ENCODE peak calls at places on chromosomes 11 and 22, in ten cellular contexts. One of them, this sample, is unnamed.
A peak's percentile ranks its signal among the peaks of the same experiment; 100 is the strongest.

GRCh38 chr11:83676061-83676460 is 389.9 kb upstream of the CCDC90B start:
- DNase-seq in mucosa of descending colon: no peak
- DNase-seq in mesothelial cell of epicardium: no peak
- DNase-seq in activated CD8-positive, alpha-beta T cell treated with anti-CD3 and anti-CD28 coated beads for 36 hours: no peak
- DNase-seq in GM12865: no peak
- DNase-seq in lung: no peak
- DNase-seq in CD4-positive, alpha-beta T cell: no peak
- DNase-seq in AG04450: no peak
- DNase-seq in dorsolateral prefrontal cortex: no peak
- DNase-seq in GM23338: no peak
- DNase-seq in this sample: no peak

GRCh38 chr11:31922450-31922849 is 111.3 kb upstream of the PAX6 start:
- DNase-seq in mucosa of descending colon: no peak
- DNase-seq in mesothelial cell of epicardium: no peak
- DNase-seq in activated CD8-positive, alpha-beta T cell treated with anti-CD3 and anti-CD28 coated beads for 36 hours: no peak
- DNase-seq in GM12865: peak; percentile 20
- DNase-seq in lung: no peak
- DNase-seq in CD4-positive, alpha-beta T cell: no peak
- DNase-seq in AG04450: no peak
- DNase-seq in dorsolateral prefrontal cortex: no peak
- DNase-seq in GM23338: no peak
- DNase-seq in this sample: no peak

GRCh38 chr11:93444671-93445073 is 98.5 kb downstream of the SMCO4 start:
- DNase-seq in mucosa of descending colon: peak; percentile 52
- DNase-seq in mesothelial cell of epicardium: no peak
- DNase-seq in activated CD8-positive, alpha-beta T cell treated with anti-CD3 and anti-CD28 coated beads for 36 hours: peak; percentile 70
- DNase-seq in GM12865: no peak
- DNase-seq in lung: no peak
- DNase-seq in CD4-positive, alpha-beta T cell: no peak
- DNase-seq in AG04450: no peak
- DNase-seq in dorsolateral prefrontal cortex: no peak
- DNase-seq in GM23338: peak; percentile 88
- DNase-seq in this sample: peak; percentile 40

GRCh38 chr22:37604875-37605274 is 3.8 kb upstream of the GGA1 start:
- DNase-seq in mucosa of descending colon: no peak
- DNase-seq in mesothelial cell of epicardium: no peak
- DNase-seq in activated CD8-positive, alpha-beta T cell treated with anti-CD3 and anti-CD28 coated beads for 36 hours: peak; percentile 73
- DNase-seq in GM12865: peak; percentile 37
- DNase-seq in lung: no peak
- DNase-seq in CD4-positive, alpha-beta T cell: peak; percentile 48
- DNase-seq in AG04450: no peak
- DNase-seq in dorsolateral prefrontal cortex: no peak
- DNase-seq in GM23338: no peak
- DNase-seq in this sample: peak; percentile 28

GRCh38 chr22:26903030-26903856 is 245.9 kb downstream of the MIAT start:
- DNase-seq in mucosa of descending colon: no peak
- DNase-seq in mesothelial cell of epicardium: no peak
- DNase-seq in activated CD8-positive, alpha-beta T cell treated with anti-CD3 and anti-CD28 coated beads for 36 hours: peak; percentile 52
- DNase-seq in GM12865: no peak
- DNase-seq in lung: no peak
- DNase-seq in CD4-positive, alpha-beta T cell: no peak
- DNase-seq in AG04450: no peak
- DNase-seq in dorsolateral prefrontal cortex: no peak
- DNase-seq in GM23338: peak; percentile 59
- DNase-seq in this sample: no peak

GRCh38 chr22:39317756-39318506 is 1.5 kb downstream of the RPL3 start:
- DNase-seq in mucosa of descending colon: no peak
- DNase-seq in mesothelial cell of epicardium: no peak
- DNase-seq in activated CD8-positive, alpha-beta T cell treated with anti-CD3 and anti-CD28 coated beads for 36 hours: no peak
- DNase-seq in GM12865: no peak
- DNase-seq in lung: no peak
- DNase-seq in CD4-positive, alpha-beta T cell: no peak
- DNase-seq in AG04450: no peak
- DNase-seq in dorsolateral prefrontal cortex: no peak
- DNase-seq in GM23338: no peak
- DNase-seq in this sample: no peak

GRCh38 chr11:61955031-61955415 is 4.9 kb downstream of the BEST1 start:
- DNase-seq in mucosa of descending colon: peak; percentile 76
- DNase-seq in mesothelial cell of epicardium: no peak
- DNase-seq in activated CD8-positive, alpha-beta T cell treated with anti-CD3 and anti-CD28 coated beads for 36 hours: no peak
- DNase-seq in GM12865: no peak
- DNase-seq in lung: peak; percentile 73
- DNase-seq in CD4-positive, alpha-beta T cell: no peak
- DNase-seq in AG04450: no peak
- DNase-seq in dorsolateral prefrontal cortex: no peak
- DNase-seq in GM23338: peak; percentile 79
- DNase-seq in this sample: peak; percentile 48

GRCh38 chr11:65019824-65020223 is 5.9 kb downstream of the ARL2 start:
- DNase-seq in mucosa of descending colon: no peak
- DNase-seq in mesothelial cell of epicardium: no peak
- DNase-seq in activated CD8-positive, alpha-beta T cell treated with anti-CD3 and anti-CD28 coated beads for 36 hours: no peak
- DNase-seq in GM12865: no peak
- DNase-seq in lung: no peak
- DNase-seq in CD4-positive, alpha-beta T cell: no peak
- DNase-seq in AG04450: no peak
- DNase-seq in dorsolateral prefrontal cortex: no peak
- DNase-seq in GM23338: no peak
- DNase-seq in this sample: no peak

GRCh38 chr11:91932151-91932821 is 292.3 kb upstream of the FAT3 start:
- DNase-seq in mucosa of descending colon: no peak
- DNase-seq in mesothelial cell of epicardium: no peak
- DNase-seq in activated CD8-positive, alpha-beta T cell treated with anti-CD3 and anti-CD28 coated beads for 36 hours: no peak
- DNase-seq in GM12865: no peak
- DNase-seq in lung: no peak
- DNase-seq in CD4-positive, alpha-beta T cell: no peak
- DNase-seq in AG04450: no peak
- DNase-seq in dorsolateral prefrontal cortex: no peak
- DNase-seq in GM23338: peak; percentile 3
- DNase-seq in this sample: no peak

GRCh38 chr11:97973352-97973857 is 1047.3 kb upstream of the CNTN5 start:
- DNase-seq in mucosa of descending colon: no peak
- DNase-seq in mesothelial cell of epicardium: no peak
- DNase-seq in activated CD8-positive, alpha-beta T cell treated with anti-CD3 and anti-CD28 coated beads for 36 hours: no peak
- DNase-seq in GM12865: no peak
- DNase-seq in lung: no peak
- DNase-seq in CD4-positive, alpha-beta T cell: no peak
- DNase-seq in AG04450: no peak
- DNase-seq in dorsolateral prefrontal cortex: no peak
- DNase-seq in GM23338: peak; percentile 11
- DNase-seq in this sample: no peak

GRCh38 chr22:19430890-19431541 is 517 bp downstream of the HIRA start:
- DNase-seq in mucosa of descending colon: peak; percentile 85
- DNase-seq in mesothelial cell of epicardium: no peak
- DNase-seq in activated CD8-positive, alpha-beta T cell treated with anti-CD3 and anti-CD28 coated beads for 36 hours: peak; percentile 36
- DNase-seq in GM12865: peak; percentile 47
- DNase-seq in lung: peak; percentile 37
- DNase-seq in CD4-positive, alpha-beta T cell: no peak
- DNase-seq in AG04450: no peak
- DNase-seq in dorsolateral prefrontal cortex: no peak
- DNase-seq in GM23338: peak; percentile 66
- DNase-seq in this sample: peak; percentile 79

GRCh38 chr22:27212617-27213177 is 555.3 kb downstream of the MIAT start:
- DNase-seq in mucosa of descending colon: no peak
- DNase-seq in mesothelial cell of epicardium: no peak
- DNase-seq in activated CD8-positive, alpha-beta T cell treated with anti-CD3 and anti-CD28 coated beads for 36 hours: peak; percentile 10
- DNase-seq in GM12865: no peak
- DNase-seq in lung: peak; percentile 51
- DNase-seq in CD4-positive, alpha-beta T cell: no peak
- DNase-seq in AG04450: peak; percentile 98
- DNase-seq in dorsolateral prefrontal cortex: no peak
- DNase-seq in GM23338: no peak
- DNase-seq in this sample: peak; percentile 75

GRCh38 chr22:40128989-40129388 is 48.7 kb upstream of the TNRC6B start:
- DNase-seq in mucosa of descending colon: no peak
- DNase-seq in mesothelial cell of epicardium: no peak
- DNase-seq in activated CD8-positive, alpha-beta T cell treated with anti-CD3 and anti-CD28 coated beads for 36 hours: peak; percentile 75
- DNase-seq in GM12865: peak; percentile 60
- DNase-seq in lung: no peak
- DNase-seq in CD4-positive, alpha-beta T cell: no peak
- DNase-seq in AG04450: no peak
- DNase-seq in dorsolateral prefrontal cortex: no peak
- DNase-seq in GM23338: no peak
- DNase-seq in this sample: no peak

GRCh38 chr11:131228378-131228777 is 142.0 kb upstream of the NTM start:
- DNase-seq in mucosa of descending colon: no peak
- DNase-seq in mesothelial cell of epicardium: no peak
- DNase-seq in activated CD8-positive, alpha-beta T cell treated with anti-CD3 and anti-CD28 coated beads for 36 hours: no peak
- DNase-seq in GM12865: peak; percentile 17
- DNase-seq in lung: no peak
- DNase-seq in CD4-positive, alpha-beta T cell: no peak
- DNase-seq in AG04450: no peak
- DNase-seq in dorsolateral prefrontal cortex: no peak
- DNase-seq in GM23338: no peak
- DNase-seq in this sample: no peak

GRCh38 chr11:95507794-95508193 is 276.8 kb upstream of the SESN3 start:
- DNase-seq in mucosa of descending colon: no peak
- DNase-seq in mesothelial cell of epicardium: no peak
- DNase-seq in activated CD8-positive, alpha-beta T cell treated with anti-CD3 and anti-CD28 coated beads for 36 hours: peak; percentile 14
- DNase-seq in GM12865: no peak
- DNase-seq in lung: no peak
- DNase-seq in CD4-positive, alpha-beta T cell: no peak
- DNase-seq in AG04450: no peak
- DNase-seq in dorsolateral prefrontal cortex: no peak
- DNase-seq in GM23338: peak; percentile 21
- DNase-seq in this sample: no peak
- TF ChIP-seq CTCF in mucosa of descending colon: no peak
- TF ChIP-seq CTCF in mesothelial cell of epicardium: no peak
- TF ChIP-seq CTCF in activated CD8-positive, alpha-beta T cell treated with anti-CD3 and anti-CD28 coated beads for 36 hours: no peak
- TF ChIP-seq CTCF in GM12865: no peak
- TF ChIP-seq CTCF in lung: no peak
- TF ChIP-seq CTCF in CD4-positive, alpha-beta T cell: no peak
- TF ChIP-seq CTCF in AG04450: no peak
- TF ChIP-seq CTCF in dorsolateral prefrontal cortex: no peak
- TF ChIP-seq CTCF in GM23338: peak; percentile 38
- TF ChIP-seq CTCF in this sample: no peak

GRCh38 chr11:34940026-34940677 is 23.7 kb downstream of the PDHX start:
- DNase-seq in mucosa of descending colon: no peak
- DNase-seq in mesothelial cell of epicardium: no peak
- DNase-seq in activated CD8-positive, alpha-beta T cell treated with anti-CD3 and anti-CD28 coated beads for 36 hours: no peak
- DNase-seq in GM12865: peak; percentile 24
- DNase-seq in lung: no peak
- DNase-seq in CD4-positive, alpha-beta T cell: no peak
- DNase-seq in AG04450: no peak
- DNase-seq in dorsolateral prefrontal cortex: no peak
- DNase-seq in GM23338: no peak
- DNase-seq in this sample: no peak
- TF ChIP-seq CTCF in mucosa of descending colon: no peak
- TF ChIP-seq CTCF in mesothelial cell of epicardium: no peak
- TF ChIP-seq CTCF in activated CD8-positive, alpha-beta T cell treated with anti-CD3 and anti-CD28 coated beads for 36 hours: no peak
- TF ChIP-seq CTCF in GM12865: no peak
- TF ChIP-seq CTCF in lung: no peak
- TF ChIP-seq CTCF in CD4-positive, alpha-beta T cell: no peak
- TF ChIP-seq CTCF in AG04450: peak; percentile 17
- TF ChIP-seq CTCF in dorsolateral prefrontal cortex: peak; percentile 20
- TF ChIP-seq CTCF in GM23338: no peak
- TF ChIP-seq CTCF in this sample: no peak

DNA sequence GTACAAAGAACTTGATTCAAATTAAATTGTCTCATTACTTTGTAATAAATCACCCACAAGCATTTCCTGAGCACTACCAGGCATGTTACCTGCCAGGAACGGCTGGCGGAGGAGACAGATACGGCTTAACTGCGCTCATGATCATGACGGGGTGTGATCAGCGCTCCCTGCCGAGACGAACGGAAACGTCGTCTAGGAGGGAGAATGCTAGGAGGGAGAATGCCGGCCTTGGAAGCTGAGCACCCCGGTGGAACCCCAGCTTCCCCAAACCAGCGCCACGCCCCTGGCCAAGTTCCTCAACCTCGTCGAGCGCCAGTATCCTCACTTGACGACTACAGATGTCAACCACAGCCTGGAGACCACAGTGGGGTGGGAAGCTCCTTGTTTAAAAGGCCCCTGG is 272.8 kb downstream of the CTTN start:
- DNase-seq in mucosa of descending colon: no peak
- DNase-seq in mesothelial cell of epicardium: no peak
- DNase-seq in activated CD8-positive, alpha-beta T cell treated with anti-CD3 and anti-CD28 coated beads for 36 hours: no peak
- DNase-seq in GM12865: no peak
- DNase-seq in lung: no peak
- DNase-seq in CD4-positive, alpha-beta T cell: no peak
- DNase-seq in AG04450: no peak
- DNase-seq in dorsolateral prefrontal cortex: no peak
- DNase-seq in GM23338: no peak
- DNase-seq in this sample: no peak
- TF ChIP-seq CTCF in mucosa of descending colon: no peak
- TF ChIP-seq CTCF in mesothelial cell of epicardium: no peak
- TF ChIP-seq CTCF in activated CD8-positive, alpha-beta T cell treated with anti-CD3 and anti-CD28 coated beads for 36 hours: no peak
- TF ChIP-seq CTCF in GM12865: no peak
- TF ChIP-seq CTCF in lung: no peak
- TF ChIP-seq CTCF in CD4-positive, alpha-beta T cell: no peak
- TF ChIP-seq CTCF in AG04450: no peak
- TF ChIP-seq CTCF in dorsolateral prefrontal cortex: no peak
- TF ChIP-seq CTCF in GM23338: no peak
- TF ChIP-seq CTCF in this sample: no peak

GRCh38 chr11:18248561-18248960 is at the start of gene SAA2:
- DNase-seq in mucosa of descending colon: no peak
- DNase-seq in mesothelial cell of epicardium: no peak
- DNase-seq in activated CD8-positive, alpha-beta T cell treated with anti-CD3 and anti-CD28 coated beads for 36 hours: no peak
- DNase-seq in GM12865: no peak
- DNase-seq in lung: no peak
- DNase-seq in CD4-positive, alpha-beta T cell: no peak
- DNase-seq in AG04450: no peak
- DNase-seq in dorsolateral prefrontal cortex: no peak
- DNase-seq in GM23338: no peak
- DNase-seq in this sample: no peak

GRCh38 chr11:18245396-18245795 is 3.1 kb downstream of the SAA2 start:
- DNase-seq in mucosa of descending colon: no peak
- DNase-seq in mesothelial cell of epicardium: no peak
- DNase-seq in activated CD8-positive, alpha-beta T cell treated with anti-CD3 and anti-CD28 coated beads for 36 hours: no peak
- DNase-seq in GM12865: no peak
- DNase-seq in lung: no peak
- DNase-seq in CD4-positive, alpha-beta T cell: no peak
- DNase-seq in AG04450: no peak
- DNase-seq in dorsolateral prefrontal cortex: no peak
- DNase-seq in GM23338: no peak
- DNase-seq in this sample: no peak

GRCh38 chr11:18239655-18240054 is 3.1 kb upstream of the SAA4 start:
- DNase-seq in mucosa of descending colon: no peak
- DNase-seq in mesothelial cell of epicardium: no peak
- DNase-seq in activated CD8-positive, alpha-beta T cell treated with anti-CD3 and anti-CD28 coated beads for 36 hours: no peak
- DNase-seq in GM12865: no peak
- DNase-seq in lung: no peak
- DNase-seq in CD4-positive, alpha-beta T cell: no peak
- DNase-seq in AG04450: no peak
- DNase-seq in dorsolateral prefrontal cortex: no peak
- DNase-seq in GM23338: no peak
- DNase-seq in this sample: no peak

DNA sequence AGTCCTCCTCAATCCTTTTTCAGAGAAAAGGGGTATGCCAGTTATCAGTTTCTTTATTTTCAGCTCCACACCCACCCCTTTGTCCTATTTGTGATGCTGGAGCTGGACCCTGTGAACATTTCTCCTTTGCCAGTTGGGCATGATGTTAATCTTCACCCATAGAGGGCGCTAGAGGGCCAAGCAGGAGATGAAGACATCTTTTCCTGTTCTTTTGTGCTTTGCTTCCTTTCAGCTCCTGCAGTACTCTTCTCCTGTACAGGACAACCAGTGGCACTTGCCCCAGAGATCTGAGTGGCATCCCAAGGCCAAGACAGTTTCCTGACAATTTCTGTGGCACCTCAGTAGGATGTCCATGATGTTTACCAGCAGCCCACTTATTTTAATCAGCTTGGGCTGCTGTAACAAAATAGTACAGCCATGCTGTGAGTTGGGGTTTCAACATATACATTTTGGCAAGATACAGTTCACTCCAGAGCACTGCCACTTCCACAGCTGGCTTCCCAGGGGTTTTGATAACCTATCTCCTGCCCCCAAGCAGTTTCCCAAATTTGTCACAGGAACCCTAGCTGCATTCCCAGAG is 4.6 kb downstream of the SAA2 start:
- DNase-seq in mucosa of descending colon: no peak
- DNase-seq in mesothelial cell of epicardium: no peak
- DNase-seq in activated CD8-positive, alpha-beta T cell treated with anti-CD3 and anti-CD28 coated beads for 36 hours: peak; percentile 74
- DNase-seq in GM12865: peak; percentile 89
- DNase-seq in lung: peak; percentile 58
- DNase-seq in CD4-positive, alpha-beta T cell: peak; percentile 38
- DNase-seq in AG04450: peak; percentile 45
- DNase-seq in dorsolateral prefrontal cortex: no peak
- DNase-seq in GM23338: peak; percentile 88
- DNase-seq in this sample: peak; percentile 76
- TF ChIP-seq CTCF in mucosa of descending colon: peak; percentile 63
- TF ChIP-seq CTCF in mesothelial cell of epicardium: peak; percentile 73
- TF ChIP-seq CTCF in activated CD8-positive, alpha-beta T cell treated with anti-CD3 and anti-CD28 coated beads for 36 hours: peak; percentile 91
- TF ChIP-seq CTCF in GM12865: peak; percentile 91
- TF ChIP-seq CTCF in lung: peak; percentile 61
- TF ChIP-seq CTCF in CD4-positive, alpha-beta T cell: peak; percentile 69
- TF ChIP-seq CTCF in AG04450: peak; percentile 92
- TF ChIP-seq CTCF in dorsolateral prefrontal cortex: peak; percentile 43
- TF ChIP-seq CTCF in GM23338: peak; percentile 86
- TF ChIP-seq CTCF in this sample: peak; percentile 78

This sample was measured in colonic mucosa.